ENCODE peak calls at places on chromosomes 6 and 20, in eight cellular contexts. E is AG09319; F is PC-9; Z is activated CD8-positive, alpha-beta T cell treated with anti-CD3 and anti-CD28 coated beads for 36 hours; Q is foreskin fibroblast; O is pancreas; D is neural crest cell; K is HFFc6. S is an unnamed sample.

GRCh38 chr6:106300944-106301343 is 24.6 kb downstream of the ATG5 start:
- DNase-seq in E (peak), F (no peak), Z (no peak), Q (peak), O (no peak), D (no peak), K (peak), S (peak)

GRCh38 chr6:142570221-142570671 is 268.4 kb downstream of the ADGRG6 start:
- DNase-seq in E (no peak), F (peak), Z (no peak), Q (peak), O (no peak), D (no peak), K (peak), S (no peak)

GRCh38 chr6:135118142-135118730 is 62.9 kb upstream of the MYB start:
- DNase-seq in E (no peak), F (no peak), Z (no peak), Q (no peak), O (no peak), D (no peak), K (no peak), S (no peak)

GRCh38 chr6:5514353-5514752 is 253.0 kb downstream of the FARS2 start:
- DNase-seq in E (no peak), F (no peak), Z (no peak), Q (no peak), O (no peak), D (no peak), K (no peak), S (peak)

GRCh38 chr6:27209167-27209566 is 38.3 kb upstream of the PRSS16 start:
- DNase-seq in E (no peak), F (no peak), Z (no peak), Q (no peak), O (no peak), D (no peak), K (no peak), S (no peak)

GRCh38 chr6:39137235-39137634 is 22.2 kb upstream of the SAYSD1 start:
- DNase-seq in E (no peak), F (peak), Z (peak), Q (peak), O (no peak), D (peak), K (no peak), S (no peak)

GRCh38 chr20:51528263-51529026 is 14.1 kb downstream of the NFATC2 start:
- DNase-seq in E (no peak), F (no peak), Z (peak), Q (no peak), O (no peak), D (no peak), K (no peak), S (no peak)

GRCh38 chr6:116387374-116387773 is 16.6 kb downstream of the DSE start:
- DNase-seq in E (no peak), F (peak), Z (peak), Q (peak), O (no peak), D (no peak), K (peak), S (peak)

GRCh38 chr6:164401871-164402270 is 907.5 kb downstream of the C6orf118 start:
- DNase-seq in E (no peak), F (no peak), Z (no peak), Q (no peak), O (no peak), D (no peak), K (no peak), S (no peak)

GRCh38 chr6:150128425-150128824 is 14.4 kb upstream of the PPP1R14C start:
- DNase-seq in E (no peak), F (no peak), Z (no peak), Q (no peak), O (no peak), D (no peak), K (no peak), S (no peak)

GRCh38 chr6:145690969-145691368 is 44.4 kb downstream of the EPM2A start:
- DNase-seq in E (no peak), F (no peak), Z (no peak), Q (no peak), O (no peak), D (no peak), K (no peak), S (no peak)

GRCh38 chr6:15346315-15346714 is 100.4 kb downstream of the JARID2 start:
- DNase-seq in E (no peak), F (no peak), Z (no peak), Q (peak), O (no peak), D (no peak), K (no peak), S (no peak)

GRCh38 chr6:149446791-149447376 is 37.9 kb downstream of the ZC3H12D start:
- DNase-seq in E (no peak), F (no peak), Z (no peak), Q (no peak), O (no peak), D (no peak), K (no peak), S (no peak)

GRCh38 chr6:149082320-149082719 is 235.2 kb upstream of the TAB2 start:
- DNase-seq in E (peak), F (peak), Z (peak), Q (peak), O (no peak), D (peak), K (peak), S (peak)

GRCh38 chr20:25601659-25602058 is 16.3 kb upstream of the NINL start:
- DNase-seq in E (no peak), F (no peak), Z (no peak), Q (no peak), O (no peak), D (no peak), K (no peak), S (no peak)

GRCh38 chr20:17654649-17655285 is 27.3 kb downstream of the RRBP1 start:
- DNase-seq in E (no peak), F (no peak), Z (peak), Q (peak), O (no peak), D (peak), K (no peak), S (no peak)

GRCh38 chr6:43606019-43606418 is 23.0 kb downstream of the GTPBP2 start:
- DNase-seq in E (no peak), F (no peak), Z (no peak), Q (no peak), O (no peak), D (no peak), K (no peak), S (no peak)

GRCh38 chr6:66396145-66396544 is 689.1 kb upstream of the EYS start:
- DNase-seq in E (no peak), F (no peak), Z (no peak), Q (no peak), O (peak), D (no peak), K (no peak), S (no peak)

GRCh38 chr6:145815875-145816274 is 1.3 kb upstream of the FBXO30 start:
- DNase-seq in E (no peak), F (no peak), Z (peak), Q (peak), O (no peak), D (no peak), K (no peak), S (peak)

GRCh38 chr20:53950031-53950430 is 120.4 kb downstream of the BCAS1 start:
- DNase-seq in E (no peak), F (peak), Z (no peak), Q (no peak), O (no peak), D (no peak), K (no peak), S (no peak)

GRCh38 chr20:61263084-61263695 is 11.1 kb downstream of the CDH4 start:
- DNase-seq in E (no peak), F (no peak), Z (peak), Q (peak), O (no peak), D (peak), K (peak), S (no peak)

GRCh38 chr20:36384022-36384619 is 78.0 kb downstream of the DLGAP4 start:
- DNase-seq in E (no peak), F (peak), Z (peak), Q (peak), O (no peak), D (peak), K (peak), S (peak)

GRCh38 chr6:114323784-114324183 is 19.0 kb downstream of the HS3ST5 start:
- DNase-seq in E (no peak), F (no peak), Z (no peak), Q (no peak), O (no peak), D (no peak), K (no peak), S (no peak)

GRCh38 chr6:54083301-54083700 is 27.9 kb upstream of the MLIP start:
- DNase-seq in E (no peak), F (no peak), Z (no peak), Q (no peak), O (no peak), D (no peak), K (no peak), S (no peak)

GRCh38 chr6:116446399-116446798 is 14.8 kb upstream of the CALHM6 start:
- DNase-seq in E (no peak), F (peak), Z (no peak), Q (no peak), O (no peak), D (no peak), K (peak), S (no peak)

GRCh38 chr6:138406443-138406842 is 2.4 kb downstream of the HEBP2 start:
- DNase-seq in E (no peak), F (no peak), Z (no peak), Q (peak), O (no peak), D (no peak), K (no peak), S (no peak)

GRCh38 chr20:38447251-38447661 is 12.1 kb upstream of the SNHG17 start:
- DNase-seq in E (no peak), F (no peak), Z (no peak), Q (no peak), O (no peak), D (no peak), K (no peak), S (no peak)

GRCh38 chr6:53811082-53811481 is 16.3 kb downstream of the LRRC1 start:
- DNase-seq in E (no peak), F (peak), Z (no peak), Q (no peak), O (peak), D (no peak), K (no peak), S (peak)

GRCh38 chr6:56848105-56848504 is 106.8 kb upstream of the BEND6 start:
- DNase-seq in E (no peak), F (no peak), Z (no peak), Q (no peak), O (no peak), D (no peak), K (no peak), S (no peak)

GRCh38 chr20:10322073-10323012 is 103.7 kb downstream of the SNAP25 start:
- DNase-seq in E (no peak), F (no peak), Z (no peak), Q (peak), O (no peak), D (no peak), K (no peak), S (no peak)

GRCh38 chr6:89023591-89024441 is 56.7 kb upstream of the PNRC1 start:
- DNase-seq in E (no peak), F (no peak), Z (no peak), Q (peak), O (no peak), D (no peak), K (no peak), S (no peak)

GRCh38 chr6:110331383-110331782 is 26.8 kb downstream of the METTL24 start:
- DNase-seq in E (no peak), F (no peak), Z (no peak), Q (no peak), O (no peak), D (no peak), K (no peak), S (no peak)

GRCh38 chr6:127162808-127163207 is 44.3 kb downstream of the RSPO3 start:
- DNase-seq in E (no peak), F (no peak), Z (no peak), Q (peak), O (no peak), D (no peak), K (no peak), S (no peak)

GRCh38 chr6:4848382-4849068 is 72.3 kb downstream of the CDYL start:
- DNase-seq in E (no peak), F (peak), Z (peak), Q (no peak), O (no peak), D (no peak), K (no peak), S (peak)

GRCh38 chr6:16338577-16339262 is 100.3 kb downstream of the GMPR start:
- DNase-seq in E (peak), F (peak), Z (no peak), Q (peak), O (no peak), D (no peak), K (peak), S (no peak)

GRCh38 chr6:163825033-163825432 is 410.5 kb downstream of the QKI start:
- DNase-seq in E (no peak), F (no peak), Z (no peak), Q (peak), O (no peak), D (no peak), K (no peak), S (no peak)

GRCh38 chr20:52372169-52372568 is 180.6 kb upstream of the ZFP64 start:
- DNase-seq in E (no peak), F (no peak), Z (no peak), Q (no peak), O (no peak), D (no peak), K (no peak), S (no peak)

DNA sequence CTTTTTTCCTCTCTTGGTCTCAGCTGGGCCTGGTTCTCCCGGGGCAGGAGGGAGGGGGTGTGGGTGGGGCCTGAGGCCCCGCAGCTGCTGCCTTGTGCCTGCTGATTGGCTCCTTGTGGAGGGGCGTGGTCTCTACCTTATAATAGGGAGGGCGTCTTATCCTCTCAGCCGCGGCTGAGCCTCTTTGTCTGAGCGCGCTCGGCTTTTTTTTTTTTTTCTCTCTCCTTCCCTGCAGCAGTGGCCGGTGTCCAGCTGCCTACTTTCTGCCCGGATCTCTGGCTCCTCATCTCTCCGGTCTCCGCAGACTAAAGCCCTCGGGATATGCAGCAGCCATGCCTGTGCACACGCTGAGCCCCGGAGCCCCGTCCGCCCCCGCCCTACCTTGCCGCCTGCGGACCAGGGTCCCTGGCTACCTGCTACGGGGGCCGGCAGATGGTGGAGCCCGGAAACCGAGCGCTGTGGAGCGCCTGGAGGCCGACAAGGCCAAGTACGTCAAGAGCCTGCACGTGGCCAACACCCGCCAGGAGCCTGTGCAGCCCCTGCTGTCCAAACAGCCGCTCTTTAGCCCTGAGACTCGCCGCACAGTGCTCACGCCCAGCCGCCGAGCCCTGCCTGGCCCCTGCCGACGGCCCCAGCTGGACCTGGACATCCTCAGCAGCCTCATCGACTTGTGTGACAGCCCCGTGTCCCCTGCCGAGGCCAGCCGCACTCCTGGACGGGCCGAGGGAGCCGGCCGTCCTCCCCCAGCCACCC is 11.1 kb downstream of the FAM110A start:
- DNase-seq in E (peak), F (no peak), Z (peak), Q (peak), O (peak), D (peak), K (peak), S (peak)
- TF ChIP-seq CTCF in E (no peak), F (no peak), Z (peak), Q (no peak), O (no peak), D (no peak), K (no peak), S (no peak)

GRCh38 chr6:160069459-160069858 is 52.2 kb upstream of the SLC22A1 start:
- DNase-seq in E (no peak), F (no peak), Z (no peak), Q (no peak), O (no peak), D (no peak), K (no peak), S (no peak)

GRCh38 chr6:160070831-160071230 is 50.8 kb upstream of the SLC22A1 start:
- DNase-seq in E (no peak), F (no peak), Z (no peak), Q (no peak), O (no peak), D (no peak), K (no peak), S (no peak)

GRCh38 chr6:160070427-160070826 is 51.2 kb upstream of the SLC22A1 start:
- DNase-seq in E (no peak), F (no peak), Z (no peak), Q (no peak), O (no peak), D (no peak), K (no peak), S (no peak)

GRCh38 chr6:160073272-160073671 is 48.3 kb upstream of the SLC22A1 start:
- DNase-seq in E (no peak), F (no peak), Z (no peak), Q (no peak), O (no peak), D (no peak), K (no peak), S (no peak)

GRCh38 chr6:160071805-160072687 is 49.6 kb upstream of the SLC22A1 start:
- DNase-seq in E (no peak), F (no peak), Z (no peak), Q (peak), O (no peak), D (no peak), K (no peak), S (no peak)
- TF ChIP-seq CTCF in E (no peak), F (no peak), Z (no peak), Q (peak), O (no peak), D (no peak), K (peak), S (peak)

GRCh38 chr6:132017921-132018320 is 66.7 kb upstream of the CCN2 start:
- DNase-seq in E (no peak), F (no peak), Z (no peak), Q (no peak), O (no peak), D (no peak), K (no peak), S (no peak)

GRCh38 chr6:132020138-132020551 is 69.0 kb upstream of the CCN2 start:
- DNase-seq in E (no peak), F (peak), Z (no peak), Q (peak), O (no peak), D (no peak), K (no peak), S (no peak)

GRCh38 chr6:132025468-132025867 is 74.3 kb upstream of the CCN2 start:
- DNase-seq in E (no peak), F (peak), Z (no peak), Q (no peak), O (no peak), D (no peak), K (no peak), S (no peak)

GRCh38 chr6:132021552-132022375 is 70.6 kb upstream of the CCN2 start:
- DNase-seq in E (no peak), F (peak), Z (no peak), Q (no peak), O (no peak), D (no peak), K (no peak), S (no peak)

GRCh38 chr6:132023490-132023889 is 72.3 kb upstream of the CCN2 start:
- DNase-seq in E (no peak), F (peak), Z (no peak), Q (peak), O (no peak), D (no peak), K (no peak), S (no peak)
- TF ChIP-seq CTCF in E (no peak), F (no peak), Z (no peak), Q (no peak), O (no peak), D (no peak), K (no peak), S (no peak)

GRCh38 chr6:45988635-45989034 is 27.0 kb downstream of the CLIC5 start:
- DNase-seq in E (no peak), F (no peak), Z (no peak), Q (no peak), O (no peak), D (no peak), K (no peak), S (no peak)

GRCh38 chr6:45986746-45987274 is 28.9 kb downstream of the CLIC5 start:
- DNase-seq in E (no peak), F (no peak), Z (no peak), Q (no peak), O (no peak), D (no peak), K (no peak), S (no peak)

GRCh38 chr6:45990162-45990561 is 25.5 kb downstream of the CLIC5 start:
- DNase-seq in E (no peak), F (no peak), Z (no peak), Q (no peak), O (no peak), D (no peak), K (no peak), S (no peak)

GRCh38 chr6:45987866-45988265 is 27.8 kb downstream of the CLIC5 start:
- DNase-seq in E (no peak), F (no peak), Z (no peak), Q (no peak), O (no peak), D (no peak), K (no peak), S (no peak)

DNA sequence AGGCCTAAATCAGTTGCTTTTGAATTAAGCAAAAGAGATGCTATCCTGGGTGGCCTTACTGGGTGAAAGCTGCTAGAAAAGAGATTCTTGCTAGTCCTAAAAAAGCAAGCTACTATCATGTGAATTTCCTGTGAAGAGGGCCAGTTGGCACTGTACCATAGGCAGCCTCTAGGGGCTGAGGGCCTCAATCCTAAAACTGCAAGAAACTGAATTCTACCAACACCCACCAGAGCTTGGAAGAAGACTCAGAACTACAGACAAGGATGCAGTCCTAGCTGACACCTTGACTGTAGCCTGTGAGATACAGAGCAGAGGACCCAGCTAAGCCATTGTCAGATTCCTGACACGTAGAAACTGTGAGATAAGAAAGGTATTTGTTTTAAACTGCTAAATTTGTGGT is 24.5 kb downstream of the CLIC5 start:
- DNase-seq in E (no peak), F (no peak), Z (no peak), Q (no peak), O (no peak), D (no peak), K (no peak), S (no peak)
- TF ChIP-seq CTCF in E (no peak), F (no peak), Z (no peak), Q (no peak), O (no peak), D (peak), K (no peak), S (no peak)

GRCh38 chr6:21359926-21360325 is 233.6 kb upstream of the SOX4 start:
- DNase-seq in E (no peak), F (no peak), Z (no peak), Q (no peak), O (no peak), D (no peak), K (no peak), S (no peak)

GRCh38 chr6:21354805-21355238 is 238.7 kb upstream of the SOX4 start:
- DNase-seq in E (no peak), F (no peak), Z (no peak), Q (no peak), O (no peak), D (no peak), K (no peak), S (peak)

GRCh38 chr6:21360353-21360752 is 233.2 kb upstream of the SOX4 start:
- DNase-seq in E (no peak), F (no peak), Z (no peak), Q (no peak), O (no peak), D (no peak), K (no peak), S (peak)

GRCh38 chr6:21355638-21356037 is 237.9 kb upstream of the SOX4 start:
- DNase-seq in E (no peak), F (no peak), Z (no peak), Q (no peak), O (no peak), D (no peak), K (no peak), S (no peak)

GRCh38 chr6:21357262-21357661 is 236.3 kb upstream of the SOX4 start:
- DNase-seq in E (no peak), F (no peak), Z (no peak), Q (no peak), O (no peak), D (no peak), K (no peak), S (no peak)
- TF ChIP-seq CTCF in E (no peak), F (no peak), Z (no peak), Q (no peak), O (no peak), D (no peak), K (no peak), S (no peak)